ENCODE peak calls at places on chromosomes 5 and 9, in seven cellular contexts. B, L, D, N, S, V and T are unnamed samples. For H3K27me3, the result is how much of the 10 kb centered on the place peaks cover.

GRCh38 chr9:131578778-131579504 is 33.6 kb downstream of the PRRT1B start:
- DNase-seq in B (no peak), L (peak), N (no peak), D (peak), S (peak), V (no peak), T (no peak)

GRCh38 chr9:114307323-114308250 is 15.3 kb upstream of the ORM1 start:
- DNase-seq in B (no peak), S (no peak), V (no peak), N (peak), L (peak), D (no peak), T (peak)

GRCh38 chr9:21110708-21111576 is 30.7 kb downstream of the IFNW1 start:
- DNase-seq in D (no peak), L (no peak), S (no peak), N (no peak), V (peak), B (no peak), T (no peak)

GRCh38 chr5:109589983-109590382 is 99.7 kb upstream of the MAN2A1 start:
- DNase-seq in D (no peak), S (no peak), N (no peak), L (no peak), B (no peak), V (no peak), T (no peak)

GRCh38 chr9:98472216-98472615 is 216.8 kb upstream of the TBC1D2 start:
- DNase-seq in S (no peak), V (no peak), D (no peak), B (no peak), L (no peak), N (no peak), T (no peak)

GRCh38 chr9:100167176-100167575 is 68.1 kb downstream of the INVS start:
- DNase-seq in D (no peak), N (no peak), B (no peak), V (no peak), L (no peak), S (no peak), T (no peak)

GRCh38 chr5:72209515-72210115 is 102.3 kb downstream of the MAP1B start:
- DNase-seq in S (no peak), L (peak), D (no peak), V (no peak), B (no peak), N (no peak), T (no peak)

GRCh38 chr5:120538149-120538548 is 74.0 kb downstream of the PRR16 start:
- DNase-seq in D (no peak), B (no peak), N (no peak), L (no peak), V (no peak), S (no peak), T (no peak)

GRCh38 chr5:132086277-132086794 is 12.7 kb downstream of the CSF2 start:
- DNase-seq in N (peak), V (no peak), S (no peak), B (peak), L (peak), D (no peak), T (no peak)

GRCh38 chr5:101664071-101664791 is 631.9 kb downstream of the SLCO4C1 start:
- DNase-seq in N (no peak), V (no peak), L (no peak), D (no peak), B (no peak), S (no peak), T (no peak)

GRCh38 chr5:123748239-123748638 is 236.3 kb downstream of the CSNK1G3 start:
- DNase-seq in V (no peak), S (no peak), B (no peak), D (no peak), L (no peak), N (no peak), T (no peak)

GRCh38 chr5:140549237-140550144 is 2.0 kb downstream of the EIF4EBP3 start:
- DNase-seq in V (peak), S (peak), L (peak), B (peak), N (peak), D (no peak), T (peak)

GRCh38 chr9:33374634-33375237 is 27.6 kb downstream of the AQP7 start:
- DNase-seq in B (peak), S (peak), N (peak), V (peak), L (peak), D (no peak), T (peak)

GRCh38 chr5:154642499-154643245 is 112.5 kb upstream of the LARP1 start:
- DNase-seq in D (no peak), L (no peak), V (no peak), S (no peak), N (no peak), B (peak), T (no peak)

GRCh38 chr5:15013654-15014463 is 142.3 kb upstream of the ANKH start:
- DNase-seq in N (no peak), B (peak), S (no peak), V (peak), L (no peak), D (no peak), T (no peak)

GRCh38 chr5:178279026-178279722 is 46.6 kb upstream of the PHYKPL start:
- DNase-seq in L (peak), N (no peak), B (no peak), V (no peak), S (no peak), D (no peak), T (no peak)

GRCh38 chr9:134670042-134670525 is 28.5 kb downstream of the COL5A1 start:
- DNase-seq in N (no peak), L (peak), D (no peak), V (no peak), B (no peak), S (no peak), T (no peak)

GRCh38 chr5:5605170-5605764 is 182.8 kb downstream of the ICE1 start:
- DNase-seq in L (no peak), S (no peak), V (no peak), N (no peak), B (no peak), D (no peak), T (peak)

GRCh38 chr5:107391787-107392186 is 278.9 kb downstream of the EFNA5 start:
- DNase-seq in N (no peak), D (no peak), S (no peak), V (no peak), L (no peak), B (no peak), T (no peak)

GRCh38 chr5:107389769-107390168 is 281.0 kb downstream of the EFNA5 start:
- DNase-seq in D (no peak), S (no peak), L (no peak), V (no peak), N (no peak), B (no peak), T (no peak)

GRCh38 chr5:107389130-107389553 is 281.6 kb downstream of the EFNA5 start:
- DNase-seq in N (peak), V (no peak), D (no peak), L (no peak), B (no peak), S (peak), T (no peak)

GRCh38 chr5:107385701-107386100 is 285.0 kb downstream of the EFNA5 start:
- DNase-seq in S (no peak), B (no peak), V (no peak), L (no peak), D (no peak), N (no peak), T (no peak)

GRCh38 chr5:107388111-107388861 is 282.5 kb downstream of the EFNA5 start:
- DNase-seq in B (no peak), D (no peak), N (no peak), V (no peak), S (no peak), L (no peak), T (no peak)
- H3K4me3 ChIP-seq in B (no peak), D (no peak), N (no peak), V (no peak), S (no peak), L (no peak), T (no peak)

GRCh38 chr5:151596839-151597539 is 5.9 kb upstream of the FAT2 start:
- DNase-seq in N (no peak), D (peak), L (no peak), B (no peak), V (no peak), S (no peak), T (no peak)
- TF ChIP-seq EP300 in N (no peak), D (no peak), L (no peak), B (no peak), V (no peak), S (no peak), T (no peak)

DNA sequence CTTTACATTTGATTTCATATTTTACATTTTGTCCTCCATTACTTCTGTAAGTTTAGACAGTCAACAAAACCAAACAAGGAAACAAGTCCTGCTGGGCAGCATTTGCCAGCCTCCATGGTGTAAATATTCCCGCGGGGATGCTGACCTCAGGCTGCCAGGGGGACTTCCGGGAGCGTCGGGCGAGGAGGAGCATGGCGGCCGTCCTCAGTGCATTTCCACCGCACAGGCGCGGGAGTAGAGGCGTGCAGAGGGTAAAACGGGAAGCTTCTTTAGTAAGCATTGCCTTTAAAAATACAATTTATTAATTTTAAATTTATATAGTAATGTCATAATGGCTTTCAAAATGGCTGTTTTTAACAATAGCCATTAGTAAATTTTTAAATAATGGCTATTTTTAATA is 385.3 kb upstream of the IRX4 start:
- DNase-seq in V (no peak), N (no peak), L (peak), B (no peak), D (no peak), S (no peak), T (no peak)
- H3K27me3 ChIP-seq in V (under half), N (under half), L (under half), B (under half), D (under half), S (under half), T (under half)

GRCh38 chr9:95752129-95752731 is 123.3 kb upstream of the ERCC6L2 start:
- DNase-seq in D (peak), B (no peak), L (no peak), V (no peak), S (no peak), N (no peak), T (no peak)
- H3K4me3 ChIP-seq in D (no peak), B (no peak), L (peak), V (no peak), S (no peak), N (no peak), T (peak)

GRCh38 chr5:141604318-141604717 is 14.5 kb downstream of the DIAPH1 start:
- DNase-seq in D (no peak), V (peak), L (peak), B (peak), N (peak), S (peak), T (no peak)

GRCh38 chr5:141603912-141604311 is 14.9 kb downstream of the DIAPH1 start:
- DNase-seq in S (no peak), L (no peak), B (no peak), N (no peak), D (no peak), V (no peak), T (no peak)

GRCh38 chr5:141608046-141608445 is 10.8 kb downstream of the DIAPH1 start:
- DNase-seq in L (no peak), V (no peak), D (no peak), S (no peak), N (no peak), B (no peak), T (no peak)

GRCh38 chr5:141608557-141608956 is 10.2 kb downstream of the DIAPH1 start:
- DNase-seq in S (no peak), V (no peak), N (no peak), D (no peak), B (no peak), L (no peak), T (no peak)

GRCh38 chr5:141605523-141606277 is 13.1 kb downstream of the DIAPH1 start:
- DNase-seq in B (peak), D (no peak), S (peak), V (peak), L (peak), N (peak), T (no peak)
- TF ChIP-seq EP300 in B (peak), D (no peak), S (no peak), V (peak), L (no peak), N (no peak), T (no peak)

GRCh38 chr5:943201-943873 is 50.7 kb downstream of the TRIP13 start:
- DNase-seq in B (no peak), L (no peak), S (no peak), D (no peak), N (no peak), V (no peak), T (no peak)

GRCh38 chr5:944992-945685 is 52.5 kb downstream of the TRIP13 start:
- DNase-seq in N (no peak), B (no peak), L (no peak), S (no peak), V (no peak), D (peak), T (no peak)

GRCh38 chr5:943874-944620 is 51.4 kb downstream of the TRIP13 start:
- DNase-seq in V (no peak), L (no peak), S (no peak), B (no peak), D (no peak), N (no peak), T (no peak)

GRCh38 chr5:945691-946541 is 53.2 kb downstream of the TRIP13 start:
- DNase-seq in N (no peak), V (no peak), L (no peak), D (peak), B (no peak), S (no peak), T (no peak)

DNA sequence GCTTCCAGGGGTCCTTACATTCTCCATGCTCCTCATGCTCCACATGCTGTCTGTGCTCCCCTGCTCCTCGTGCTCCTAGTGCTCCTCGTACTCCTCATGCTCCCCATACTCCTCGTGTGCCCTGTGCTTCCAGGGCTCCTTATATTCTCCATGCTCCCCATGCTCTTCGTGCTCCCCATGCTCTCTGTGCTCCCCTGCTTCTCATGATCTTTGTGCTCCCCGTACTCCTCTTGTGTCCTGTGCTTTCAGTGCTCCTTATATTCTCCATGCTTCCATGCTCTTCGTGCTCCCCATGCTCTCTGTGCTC is 51.9 kb downstream of the TRIP13 start:
- DNase-seq in V (no peak), B (no peak), N (no peak), D (no peak), S (no peak), L (no peak), T (no peak)
- H3K27me3 ChIP-seq in V (under half), B (under half), N (half or more), D (under half), S (half or more), L (under half), T (under half)

DNA sequence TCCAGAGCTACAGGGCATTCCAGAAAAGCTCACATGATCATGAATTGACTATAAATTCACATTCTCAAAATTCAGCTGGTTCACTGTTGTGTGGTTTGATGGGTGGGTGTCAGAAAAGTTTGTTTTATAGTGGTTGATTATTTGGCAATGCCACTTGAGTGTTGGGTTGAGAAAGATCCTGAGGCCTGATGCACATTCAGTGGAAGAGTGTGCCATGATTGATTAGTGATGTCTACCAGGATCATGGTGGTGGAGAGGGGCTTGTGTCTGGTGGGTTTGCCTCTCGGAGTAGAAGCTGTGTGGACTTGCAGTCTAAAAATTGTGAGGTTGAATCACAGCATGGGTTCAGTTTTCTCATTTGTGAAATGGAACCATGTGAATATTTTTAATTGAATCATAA is 2.0 kb downstream of the NDUFS6 start:
- DNase-seq in S (no peak), D (no peak), L (no peak), N (no peak), B (no peak), V (no peak), T (no peak)
- H3K4me3 ChIP-seq in S (no peak), D (no peak), L (no peak), N (no peak), B (no peak), V (no peak), T (no peak)

DNA sequence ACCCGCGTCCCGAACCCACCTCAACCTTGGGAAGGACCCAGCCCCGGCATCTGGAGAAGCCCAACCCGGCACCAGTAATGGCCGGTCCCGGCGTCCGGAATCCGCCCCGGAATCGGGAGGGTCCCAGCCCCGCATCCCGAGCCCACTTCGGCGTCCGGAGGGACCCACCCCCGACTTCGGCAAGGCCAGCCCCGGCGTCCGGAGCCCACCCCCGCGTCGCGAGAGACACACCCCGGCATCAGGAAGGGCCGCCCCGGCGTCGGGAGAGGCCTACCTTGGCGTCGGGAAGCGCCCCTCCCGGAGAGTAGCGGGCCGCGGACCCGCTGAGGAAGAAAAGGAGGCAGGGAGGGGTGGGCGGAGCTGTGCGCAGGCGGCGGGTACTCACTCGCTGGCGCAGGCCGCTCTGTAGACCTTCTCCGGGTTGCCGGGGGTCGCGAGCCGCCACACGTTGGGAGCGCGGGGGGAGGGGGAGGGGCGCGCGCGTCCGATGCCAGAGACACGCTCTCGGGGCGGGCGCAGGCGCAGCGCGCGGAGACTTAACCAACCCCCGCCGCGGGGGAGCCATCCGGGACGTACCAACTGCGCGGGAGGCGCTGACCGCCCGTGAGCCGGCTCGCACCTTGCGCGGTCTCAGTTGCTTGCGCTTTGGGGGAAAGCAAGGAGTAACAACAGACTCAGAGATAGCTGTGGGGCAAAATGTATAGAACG is at the start of gene UIMC1:
- DNase-seq in N (peak), V (peak), D (peak), S (peak), L (peak), B (peak), T (peak)
- TF ChIP-seq EP300 in N (no peak), V (peak), D (no peak), S (no peak), L (no peak), B (no peak), T (no peak)

GRCh38 chr9:124505901-124506346 is 1.3 kb downstream of the NR5A1 start:
- DNase-seq in V (no peak), L (no peak), D (no peak), N (no peak), S (no peak), B (no peak), T (no peak)
- H3K27me3 ChIP-seq in V (under half), L (under half), D (under half), N (half or more), S (half or more), B (under half), T (under half)

DNA sequence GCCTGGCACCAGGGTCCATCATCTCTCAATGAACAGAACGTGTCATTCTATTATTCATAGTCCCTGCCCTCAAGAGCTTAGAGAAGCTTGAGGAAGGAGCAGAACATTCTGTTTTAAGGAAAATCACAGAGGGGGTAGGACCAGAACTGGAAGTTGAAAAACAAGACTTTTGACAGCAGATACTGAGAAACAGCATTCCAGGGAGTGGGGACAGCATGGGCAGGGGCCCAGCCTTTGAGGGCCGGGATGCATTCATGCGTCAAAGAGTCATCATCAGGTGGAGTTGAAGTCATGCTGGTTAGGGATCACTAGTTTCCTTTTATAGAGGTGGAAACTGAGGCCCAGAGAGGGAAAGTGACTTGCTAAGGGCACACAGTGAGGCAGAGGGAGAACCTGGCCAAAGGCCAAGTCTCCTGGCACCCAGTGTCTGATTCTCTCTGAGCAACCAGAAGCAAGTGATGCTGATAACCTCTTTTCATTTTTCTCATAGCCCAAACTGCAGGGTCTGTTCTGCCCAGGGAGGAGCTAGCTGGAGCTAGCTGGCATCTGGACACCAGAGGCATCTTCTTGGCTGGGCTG is 41.5 kb upstream of the STXBP1 start:
- DNase-seq in L (no peak), N (peak), S (no peak), V (no peak), B (no peak), D (no peak), T (no peak)
- H3K4me3 ChIP-seq in L (no peak), N (no peak), S (no peak), V (no peak), B (no peak), D (no peak), T (no peak)